ENCODE peak calls at places on chromosomes 13 and 19, in seven cellular contexts. N is dermis microvascular lymphatic vessel endothelial cell, I is GM12864, Q is aorta, O is cardiac fibroblast, A is T-helper 1 cell, E is AG20443. L is an unnamed sample.

GRCh38 chr19:55528030-55528801 is 8.7 kb downstream of the SBK2 start:
- DNase-seq in N (no peak), I (no peak), Q (peak), O (no peak), A (no peak), E (peak), L (peak)

GRCh38 chr13:70016116-70016515 is 91.5 kb upstream of the ATXN8OS start:
- DNase-seq in N (no peak), I (no peak), Q (no peak), O (no peak), A (no peak), E (no peak), L (no peak)

GRCh38 chr19:34327851-34328250 is 37.1 kb upstream of the GPI start:
- DNase-seq in N (no peak), I (no peak), Q (no peak), O (no peak), A (no peak), E (no peak), L (peak)

GRCh38 chr19:31354919-31355318 is 5.7 kb upstream of the TSHZ3 start:
- DNase-seq in N (no peak), I (no peak), Q (no peak), O (no peak), A (no peak), E (no peak), L (no peak)

GRCh38 chr19:18468517-18468916 is 30.6 kb upstream of the ISYNA1 start:
- DNase-seq in N (no peak), I (no peak), Q (peak), O (no peak), A (no peak), E (no peak), L (no peak)

GRCh38 chr13:66425741-66426140 is 804.4 kb downstream of the PCDH9 start:
- DNase-seq in N (no peak), I (no peak), Q (no peak), O (peak), A (no peak), E (no peak), L (no peak)

GRCh38 chr19:35065574-35065973 is 24.1 kb downstream of the HPN start:
- DNase-seq in N (no peak), I (no peak), Q (no peak), O (no peak), A (no peak), E (no peak), L (no peak)

GRCh38 chr13:21079206-21079605 is 17.8 kb upstream of the LATS2 start:
- DNase-seq in N (no peak), I (no peak), Q (no peak), O (no peak), A (no peak), E (no peak), L (peak)

GRCh38 chr19:1882089-1882785 is 3.1 kb downstream of the ABHD17A start:
- DNase-seq in N (no peak), I (no peak), Q (no peak), O (no peak), A (peak), E (no peak), L (no peak)

GRCh38 chr19:56273563-56274117 is 1.1 kb downstream of the EDDM13 start:
- DNase-seq in N (peak), I (no peak), Q (no peak), O (peak), A (no peak), E (no peak), L (peak)

GRCh38 chr13:31913459-31913858 is 118.1 kb upstream of the FRY start:
- DNase-seq in N (no peak), I (no peak), Q (no peak), O (peak), A (no peak), E (peak), L (no peak)

GRCh38 chr19:35037716-35038622 is 3.6 kb upstream of the HPN start:
- DNase-seq in N (no peak), I (no peak), Q (no peak), O (peak), A (no peak), E (peak), L (peak)

L was measured in lung microvascular endothelial cell.